ENCODE peak calls at places on chromosome 4, in eight cellular contexts. One of them, this sample, is unnamed.

GRCh38 chr4:101230806-101231426 is 116.4 kb downstream of the PPP3CA start:
- DNase-seq in stromal cell of bone marrow: peak; percentile 59
- DNase-seq in A549: peak; percentile 64
- DNase-seq in OCI-LY7: no peak
- DNase-seq in HFFc6: peak; percentile 33
- DNase-seq in T-helper 17 cell: no peak
- DNase-seq in hypothalamus: no peak
- DNase-seq in RPMI7951: no peak
- DNase-seq in this sample: no peak

GRCh38 chr4:64465263-64465662 is 56.0 kb upstream of the TECRL start:
- DNase-seq in OCI-LY7: no peak
- DNase-seq in HFFc6: no peak
- DNase-seq in RPMI7951: no peak
- DNase-seq in stromal cell of bone marrow: no peak
- DNase-seq in A549: peak; percentile 3
- DNase-seq in T-helper 17 cell: no peak
- DNase-seq in hypothalamus: no peak
- DNase-seq in this sample: no peak

GRCh38 chr4:128639586-128640270 is 169.8 kb upstream of the JADE1 start:
- DNase-seq in HFFc6: no peak
- DNase-seq in RPMI7951: no peak
- DNase-seq in OCI-LY7: no peak
- DNase-seq in stromal cell of bone marrow: no peak
- DNase-seq in T-helper 17 cell: no peak
- DNase-seq in A549: no peak
- DNase-seq in hypothalamus: peak; percentile 14
- DNase-seq in this sample: peak; percentile 60

GRCh38 chr4:150156543-150156942 is 78.3 kb downstream of the DCLK2 start:
- DNase-seq in A549: no peak
- DNase-seq in stromal cell of bone marrow: no peak
- DNase-seq in T-helper 17 cell: no peak
- DNase-seq in hypothalamus: no peak
- DNase-seq in RPMI7951: no peak
- DNase-seq in HFFc6: no peak
- DNase-seq in OCI-LY7: no peak
- DNase-seq in this sample: no peak

GRCh38 chr4:25925486-25926201 is 11.6 kb downstream of the SMIM20 start:
- DNase-seq in stromal cell of bone marrow: no peak
- DNase-seq in RPMI7951: peak; percentile 25
- DNase-seq in HFFc6: peak; percentile 37
- DNase-seq in T-helper 17 cell: no peak
- DNase-seq in OCI-LY7: peak; percentile 59
- DNase-seq in A549: peak; percentile 27
- DNase-seq in hypothalamus: peak; percentile 19
- DNase-seq in this sample: no peak

GRCh38 chr4:61773655-61774245 is 573.6 kb downstream of the ADGRL3 start:
- DNase-seq in HFFc6: no peak
- DNase-seq in hypothalamus: no peak
- DNase-seq in OCI-LY7: no peak
- DNase-seq in A549: no peak
- DNase-seq in T-helper 17 cell: no peak
- DNase-seq in stromal cell of bone marrow: no peak
- DNase-seq in RPMI7951: no peak
- DNase-seq in this sample: no peak

GRCh38 chr4:32841217-32841616 is 2121.0 kb downstream of the PCDH7 start:
- DNase-seq in RPMI7951: no peak
- DNase-seq in OCI-LY7: no peak
- DNase-seq in HFFc6: no peak
- DNase-seq in hypothalamus: no peak
- DNase-seq in A549: no peak
- DNase-seq in T-helper 17 cell: no peak
- DNase-seq in stromal cell of bone marrow: no peak
- DNase-seq in this sample: no peak

GRCh38 chr4:87657525-87657924 is 7.4 kb downstream of the DMP1 start:
- DNase-seq in T-helper 17 cell: no peak
- DNase-seq in HFFc6: peak; percentile 23
- DNase-seq in OCI-LY7: no peak
- DNase-seq in A549: peak; percentile 52
- DNase-seq in stromal cell of bone marrow: no peak
- DNase-seq in RPMI7951: peak; percentile 79
- DNase-seq in hypothalamus: no peak
- DNase-seq in this sample: no peak

GRCh38 chr4:19472669-19473068 is 779.0 kb upstream of the SLIT2 start:
- DNase-seq in HFFc6: no peak
- DNase-seq in T-helper 17 cell: no peak
- DNase-seq in hypothalamus: no peak
- DNase-seq in OCI-LY7: no peak
- DNase-seq in RPMI7951: no peak
- DNase-seq in A549: no peak
- DNase-seq in stromal cell of bone marrow: no peak
- DNase-seq in this sample: no peak

GRCh38 chr4:187827631-187828030 is 167.9 kb upstream of the ZFP42 start:
- DNase-seq in A549: peak; percentile 17
- DNase-seq in HFFc6: no peak
- DNase-seq in T-helper 17 cell: no peak
- DNase-seq in stromal cell of bone marrow: peak; percentile 4
- DNase-seq in RPMI7951: peak; percentile 28
- DNase-seq in OCI-LY7: no peak
- DNase-seq in hypothalamus: no peak
- DNase-seq in this sample: no peak

This sample was measured in islet precursor cell.